ENCODE peak calls at places on chromosomes 7 and 10, in four cellular contexts. U is HCT116, Q is uterus, J is transverse colon. Y is an unnamed sample.

GRCh38 chr10:11002485-11002884 is 15.2 kb upstream of the CELF2 start:
- DNase-seq in U (no peak), J (no peak), Q (no peak), Y (no peak)

GRCh38 chr10:79380918-79381775 is 33.9 kb downstream of the PPIF start:
- DNase-seq in U (no peak), Q (peak; percentile 45), J (peak; percentile 5), Y (no peak)

GRCh38 chr10:5622186-5622585 is 44.2 kb downstream of the ASB13 start:
- DNase-seq in Q (no peak), J (no peak), U (no peak), Y (no peak)

GRCh38 chr10:52308251-52309031 is 5.6 kb upstream of the DKK1 start:
- DNase-seq in J (peak; percentile 40), Q (peak; percentile 17), U (no peak), Y (peak; percentile 59)

GRCh38 chr7:78412216-78412858 is 613.8 kb downstream of the PHTF2 start:
- DNase-seq in J (no peak), U (no peak), Q (no peak), Y (no peak)

GRCh38 chr10:113003032-113003431 is 53.0 kb downstream of the TCF7L2 start:
- DNase-seq in J (no peak), U (no peak), Q (no peak), Y (no peak)

GRCh38 chr10:34727595-34728033 is 87.5 kb downstream of the PARD3 start:
- DNase-seq in J (no peak), Q (no peak), U (no peak), Y (no peak)

GRCh38 chr10:31678573-31679122 is 250.0 kb downstream of the ARHGAP12 start:
- DNase-seq in J (no peak), Q (no peak), U (no peak), Y (no peak)

GRCh38 chr10:88911851-88912250 is 31.8 kb downstream of the STAMBPL1 start:
- DNase-seq in U (no peak), Q (no peak), J (no peak), Y (no peak)

GRCh38 chr7:90931996-90932912 is 332.0 kb upstream of the FZD1 start:
- DNase-seq in J (peak; percentile 34), Q (no peak), U (no peak), Y (no peak)

GRCh38 chr10:50504389-50504788 is 119.4 kb downstream of the SGMS1 start:
- DNase-seq in U (no peak), J (no peak), Q (no peak), Y (no peak)

GRCh38 chr7:93981480-93981874 is 22.7 kb downstream of the BET1 start:
- DNase-seq in U (no peak), Q (no peak), J (no peak), Y (no peak)

GRCh38 chr10:70328018-70328417 is 44.2 kb upstream of the NPFFR1 start:
- DNase-seq in Q (no peak), U (no peak), J (no peak), Y (no peak)

GRCh38 chr7:67962863-67963262 is 966.2 kb downstream of the TYW1 start:
- DNase-seq in U (no peak), Q (no peak), J (no peak), Y (no peak)

GRCh38 chr7:144656960-144657359 is 178.9 kb downstream of the TPK1 start:
- DNase-seq in J (no peak), Q (no peak), U (no peak), Y (no peak)

GRCh38 chr7:157233677-157234076 is 95.0 kb downstream of the UBE3C start:
- DNase-seq in U (no peak), J (no peak), Q (no peak), Y (no peak)

GRCh38 chr10:125001313-125002043 is 59.6 kb downstream of the ZRANB1 start:
- DNase-seq in Q (no peak), J (peak; percentile 5), U (no peak), Y (no peak)

GRCh38 chr10:86962981-86963310 is 4.5 kb downstream of the SNCG start:
- DNase-seq in J (no peak), U (no peak), Q (peak; percentile 11), Y (no peak)

GRCh38 chr10:63537511-63537910 is 16.3 kb downstream of the REEP3 start:
- DNase-seq in Q (no peak), J (no peak), U (no peak), Y (no peak)

GRCh38 chr7:100247152-100247757 is 27.5 kb downstream of the PVRIG start:
- DNase-seq in J (no peak), U (peak; percentile 70), Q (no peak), Y (no peak)

GRCh38 chr10:11864727-11865126 is 41.6 kb downstream of the PROSER2 start:
- DNase-seq in J (no peak), U (no peak), Q (no peak), Y (no peak)

GRCh38 chr10:51085204-51085603 is 10.9 kb downstream of the PRKG1 start:
- DNase-seq in Q (no peak), U (no peak), J (no peak), Y (no peak)

GRCh38 chr7:30285531-30286284 is 1.3 kb downstream of the ZNRF2 start:
- DNase-seq in J (peak; percentile 52), Q (peak; percentile 25), U (no peak), Y (peak; percentile 78)

DNA sequence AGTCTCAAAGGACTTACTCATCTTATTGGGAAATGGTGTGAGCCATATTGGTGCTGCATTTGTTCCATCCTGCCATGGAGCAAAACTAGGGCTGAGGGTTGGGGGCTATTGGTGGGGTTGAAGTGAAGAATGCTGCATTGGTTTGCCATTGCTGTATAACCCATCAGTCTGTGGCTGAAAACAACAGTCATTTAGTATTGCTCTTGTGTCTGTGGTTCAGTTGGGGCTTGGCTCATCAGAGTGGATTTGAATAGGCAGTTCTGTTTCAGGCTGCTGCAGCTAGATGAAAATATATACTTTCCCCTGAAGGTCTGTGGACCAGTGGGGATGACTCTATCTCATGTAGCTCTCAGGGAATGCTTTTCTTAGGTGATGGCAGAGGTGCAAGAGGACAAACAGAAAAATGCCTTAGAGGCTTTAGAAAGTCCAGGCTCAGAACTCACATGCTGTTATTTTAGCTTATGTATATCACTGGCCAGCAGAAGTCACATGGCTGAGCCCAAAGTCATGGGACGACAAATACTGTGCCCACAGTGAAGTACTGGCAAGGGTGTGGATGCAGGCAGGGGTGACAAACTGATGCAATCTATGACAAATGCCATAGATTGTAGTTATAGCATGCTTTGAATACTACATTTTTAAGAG is 15.2 kb upstream of the EXOC6 start:
- DNase-seq in Q (no peak), U (no peak), J (no peak), Y (no peak)
- H3K27ac ChIP-seq in Q (no peak overlapping the region), U (no peak overlapping the region), J (no peak overlapping the region), Y (no peak overlapping the region)

GRCh38 chr10:44047361-44047760 is 337.5 kb downstream of the CXCL12 start:
- DNase-seq in Q (no peak), U (no peak), J (no peak), Y (no peak)

GRCh38 chr10:44045020-44045419 is 339.9 kb downstream of the CXCL12 start:
- DNase-seq in Q (no peak), U (no peak), J (no peak), Y (no peak)

GRCh38 chr10:44043646-44044368 is 341.1 kb downstream of the CXCL12 start:
- DNase-seq in Q (no peak), U (no peak), J (no peak), Y (no peak)

GRCh38 chr10:44044549-44044948 is 340.3 kb downstream of the CXCL12 start:
- DNase-seq in U (no peak), J (no peak), Q (no peak), Y (no peak)

DNA sequence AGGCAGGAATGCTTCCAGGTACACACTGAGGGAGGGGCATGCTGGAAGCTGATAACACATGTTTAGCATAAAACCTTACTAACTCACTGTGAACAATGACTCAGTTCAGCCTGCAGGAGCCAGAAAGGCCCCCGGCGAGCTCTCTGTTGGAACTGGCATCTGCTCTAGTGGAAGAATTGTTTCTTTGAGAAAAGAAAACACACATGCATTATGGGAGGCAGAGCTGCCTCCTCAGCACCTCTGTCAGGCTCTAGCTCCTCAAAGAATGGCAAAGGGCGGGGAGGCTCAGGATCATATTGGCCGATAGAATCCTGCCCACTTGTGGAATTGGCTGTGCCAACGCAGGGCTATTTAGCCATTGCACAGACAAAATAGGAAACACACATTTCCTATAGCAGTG is 338.3 kb downstream of the CXCL12 start:
- DNase-seq in Q (no peak), U (no peak), J (no peak), Y (no peak)
- TF ChIP-seq POLR2A in Q (no peak), U (no peak), J (no peak), Y (no peak)

GRCh38 chr10:13784067-13784466 is 197.3 kb downstream of the PRPF18 start:
- DNase-seq in J (no peak), Q (no peak), U (no peak), Y (peak; percentile 54)
- TF ChIP-seq CTCF in J (no peak), Q (no peak), U (peak; percentile 10), Y (no peak)

GRCh38 chr7:2714636-2715035 is 26.6 kb downstream of the AMZ1 start:
- DNase-seq in Q (no peak), U (no peak), J (no peak), Y (no peak)
- H3K27ac ChIP-seq in Q (no peak overlapping the region), U (no peak overlapping the region), J (no peak overlapping the region), Y (no peak overlapping the region)

DNA sequence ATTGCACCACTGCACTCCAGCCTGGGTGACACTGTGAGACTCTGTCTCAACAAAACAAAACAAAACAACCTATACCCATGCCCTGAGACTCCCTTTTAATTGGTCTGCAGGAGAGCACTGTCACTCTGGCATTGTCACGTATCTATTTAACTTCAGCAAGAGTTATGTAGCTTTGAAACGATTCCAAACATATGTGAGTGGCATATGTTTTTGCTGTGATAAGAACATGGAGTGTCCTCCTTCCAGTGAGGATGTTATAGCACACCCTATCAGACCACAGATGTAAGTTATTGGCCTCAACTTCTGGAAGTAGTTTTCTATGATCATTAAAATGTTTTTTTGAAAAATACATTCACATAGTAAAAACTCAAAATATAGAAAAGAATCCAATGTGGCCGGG is 15.5 kb upstream of the DNAJC12 start:
- DNase-seq in J (no peak), U (no peak), Q (no peak), Y (no peak)
- TF ChIP-seq POLR2A in J (no peak), U (no peak), Q (no peak), Y (no peak)

DNA sequence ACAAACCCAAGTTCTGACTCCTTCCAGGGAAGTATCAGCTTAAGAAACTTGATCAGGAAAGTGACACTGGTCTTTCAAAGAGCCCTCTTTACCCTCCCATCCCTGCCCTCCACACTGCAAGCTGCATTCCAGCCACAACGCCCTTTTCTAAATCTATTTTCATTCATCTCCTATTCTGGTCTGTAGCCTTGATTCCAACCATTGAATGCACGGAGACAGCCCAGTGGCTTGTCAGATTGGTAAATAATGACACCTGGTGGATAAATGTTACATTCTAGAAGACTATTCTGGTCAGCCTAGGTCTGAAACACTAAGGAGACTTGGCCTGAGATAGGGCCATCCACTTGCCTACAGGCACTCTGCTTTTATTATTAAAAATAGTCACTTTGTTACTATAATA is 20.9 kb downstream of the MORN4 start:
- DNase-seq in U (peak; percentile 42), Q (no peak), J (no peak), Y (no peak)
- TF ChIP-seq CTCF in U (peak; percentile 25), Q (peak; percentile 81), J (peak; percentile 32), Y (peak; percentile 58)